ENCODE peak calls at places on chromosomes 13 and 19, in four cellular contexts. One of them, this sample, is unnamed.

GRCh38 chr19:38023245-38023644 is 116.2 kb downstream of the SIPA1L3 start:
- DNase-seq in MCF 10A: no peak
- DNase-seq in lower leg skin: no peak
- DNase-seq in fibroblast of lung: no peak
- DNase-seq in this sample: peak

GRCh38 chr19:41555752-41556151 is 20.2 kb upstream of the CEACAM21 start:
- DNase-seq in MCF 10A: no peak
- DNase-seq in lower leg skin: no peak
- DNase-seq in fibroblast of lung: no peak
- DNase-seq in this sample: no peak

GRCh38 chr19:38045554-38046253 is 138.7 kb downstream of the SIPA1L3 start:
- DNase-seq in MCF 10A: no peak
- DNase-seq in lower leg skin: no peak
- DNase-seq in fibroblast of lung: no peak
- DNase-seq in this sample: no peak

GRCh38 chr13:49635599-49636433 is 7.5 kb downstream of the ARL11 start:
- DNase-seq in MCF 10A: no peak
- DNase-seq in lower leg skin: no peak
- DNase-seq in fibroblast of lung: peak
- DNase-seq in this sample: peak

GRCh38 chr13:59038824-59039223 is 1124.9 kb downstream of the DIAPH3 start:
- DNase-seq in MCF 10A: peak
- DNase-seq in lower leg skin: no peak
- DNase-seq in fibroblast of lung: peak
- DNase-seq in this sample: no peak

GRCh38 chr19:53177986-53178385 is 15.2 kb downstream of the ZNF665 start:
- DNase-seq in MCF 10A: no peak
- DNase-seq in lower leg skin: no peak
- DNase-seq in fibroblast of lung: no peak
- DNase-seq in this sample: no peak

GRCh38 chr19:45315304-45315703 is 7.4 kb downstream of the CKM start:
- DNase-seq in MCF 10A: no peak
- DNase-seq in lower leg skin: no peak
- DNase-seq in fibroblast of lung: no peak
- DNase-seq in this sample: no peak

GRCh38 chr13:71964491-71965108 is 97.6 kb upstream of the DACH1 start:
- DNase-seq in MCF 10A: no peak
- DNase-seq in lower leg skin: no peak
- DNase-seq in fibroblast of lung: peak
- DNase-seq in this sample: no peak

GRCh38 chr19:3533563-3534216 is 5.3 kb upstream of the TEKTIP1 start:
- DNase-seq in MCF 10A: no peak
- DNase-seq in lower leg skin: no peak
- DNase-seq in fibroblast of lung: no peak
- DNase-seq in this sample: no peak

GRCh38 chr13:101474419-101474957 is 22.0 kb downstream of the ITGBL1 start:
- DNase-seq in MCF 10A: peak
- DNase-seq in lower leg skin: no peak
- DNase-seq in fibroblast of lung: peak
- DNase-seq in this sample: peak

GRCh38 chr19:3270908-3271307 is 46.4 kb downstream of the CELF5 start:
- DNase-seq in MCF 10A: peak
- DNase-seq in lower leg skin: no peak
- DNase-seq in fibroblast of lung: peak
- DNase-seq in this sample: peak

GRCh38 chr19:51742736-51743288 is 8.9 kb downstream of the FPR1 start:
- DNase-seq in MCF 10A: peak
- DNase-seq in lower leg skin: no peak
- DNase-seq in fibroblast of lung: no peak
- DNase-seq in this sample: peak

GRCh38 chr19:12629215-12629614 is 18.5 kb downstream of the ZNF791 start:
- DNase-seq in MCF 10A: no peak
- DNase-seq in lower leg skin: no peak
- DNase-seq in fibroblast of lung: no peak
- DNase-seq in this sample: no peak

GRCh38 chr19:55613930-55614710 is 8.7 kb downstream of the ZNF865 start:
- DNase-seq in MCF 10A: no peak
- DNase-seq in lower leg skin: no peak
- DNase-seq in fibroblast of lung: no peak
- DNase-seq in this sample: no peak

GRCh38 chr13:27375686-27376326 is 48.6 kb upstream of the GTF3A start:
- DNase-seq in MCF 10A: peak
- DNase-seq in lower leg skin: peak
- DNase-seq in fibroblast of lung: peak
- DNase-seq in this sample: peak

GRCh38 chr13:90254437-90254836 is 1093.0 kb upstream of the MIR17HG start:
- DNase-seq in MCF 10A: no peak
- DNase-seq in lower leg skin: no peak
- DNase-seq in fibroblast of lung: no peak
- DNase-seq in this sample: no peak

GRCh38 chr13:90258129-90258528 is 1089.4 kb upstream of the MIR17HG start:
- DNase-seq in MCF 10A: no peak
- DNase-seq in lower leg skin: no peak
- DNase-seq in fibroblast of lung: no peak
- DNase-seq in this sample: no peak

GRCh38 chr13:90256746-90257145 is 1090.7 kb upstream of the MIR17HG start:
- DNase-seq in MCF 10A: no peak
- DNase-seq in lower leg skin: no peak
- DNase-seq in fibroblast of lung: no peak
- DNase-seq in this sample: no peak

DNA sequence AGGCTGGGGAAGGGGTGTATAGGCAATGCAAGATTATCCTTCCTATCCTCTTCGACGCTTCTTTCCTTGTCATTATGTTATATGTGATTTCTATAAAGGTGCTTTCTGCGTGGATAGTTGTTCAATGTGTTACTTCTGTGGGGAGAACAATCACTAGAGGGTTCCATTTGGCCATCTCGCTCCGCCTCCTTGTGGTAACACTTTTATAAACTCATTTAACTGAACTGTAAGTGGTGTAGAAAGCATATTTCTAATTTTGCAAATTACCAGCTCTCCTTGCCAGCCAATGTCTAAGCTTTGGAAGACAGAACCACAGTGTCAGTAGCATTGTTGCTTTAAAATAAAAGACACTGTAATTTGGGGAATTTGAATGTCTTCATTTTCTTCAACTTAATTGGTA is 1093.7 kb upstream of the MIR17HG start:
- DNase-seq in MCF 10A: no peak
- DNase-seq in lower leg skin: no peak
- DNase-seq in fibroblast of lung: no peak
- DNase-seq in this sample: no peak
- TF ChIP-seq CTCF in MCF 10A: no peak
- TF ChIP-seq CTCF in lower leg skin: no peak
- TF ChIP-seq CTCF in fibroblast of lung: no peak
- TF ChIP-seq CTCF in this sample: no peak

DNA sequence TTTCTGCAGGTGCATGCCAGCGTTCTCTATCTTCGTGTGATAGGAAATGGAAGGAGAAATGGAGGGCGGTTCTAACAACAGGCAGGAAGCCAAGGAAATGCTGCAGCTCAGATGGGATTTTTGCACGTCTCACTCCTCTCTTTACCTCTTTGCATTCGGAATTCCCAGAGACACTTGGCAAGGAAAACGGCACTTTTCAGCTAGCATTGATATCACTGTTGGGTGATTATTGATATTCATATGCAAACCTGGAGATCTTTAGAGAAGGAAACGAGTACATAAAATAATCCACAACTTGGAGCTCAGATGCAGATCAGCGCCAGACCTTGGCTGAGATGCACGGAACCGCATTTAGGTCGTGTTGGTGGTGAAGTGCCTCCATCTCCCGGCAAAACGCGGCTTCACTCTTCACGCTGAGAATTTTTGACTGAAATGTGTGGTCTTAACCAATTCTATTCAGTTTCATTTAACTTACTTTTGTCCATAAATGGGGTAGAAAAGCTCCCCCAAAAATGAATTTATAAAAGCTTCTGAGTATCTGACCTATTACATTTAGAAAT is 77.2 kb upstream of the ARHGEF7 start:
- DNase-seq in MCF 10A: no peak
- DNase-seq in lower leg skin: peak
- DNase-seq in fibroblast of lung: no peak
- DNase-seq in this sample: no peak
- TF ChIP-seq CTCF in MCF 10A: no peak
- TF ChIP-seq CTCF in lower leg skin: no peak
- TF ChIP-seq CTCF in fibroblast of lung: peak
- TF ChIP-seq CTCF in this sample: no peak

DNA sequence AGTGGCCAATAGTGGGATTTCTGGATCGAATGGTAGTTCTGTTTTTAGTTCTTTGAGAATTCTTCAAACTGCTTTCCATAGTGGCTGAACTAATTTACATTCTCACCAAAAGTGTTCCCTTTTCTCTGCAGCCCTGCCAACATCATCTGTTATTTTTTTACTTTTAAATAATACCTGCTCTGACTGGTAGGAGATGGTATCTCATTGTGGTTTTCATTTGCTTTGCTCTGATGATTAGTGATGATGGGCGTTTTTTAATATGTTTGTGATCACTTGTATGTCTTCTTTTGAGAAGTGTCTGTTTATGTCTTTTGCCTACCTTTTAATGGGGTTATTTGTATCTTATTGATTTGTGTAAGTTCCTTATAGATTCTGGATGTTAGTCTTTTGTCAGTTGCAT is 48.0 kb downstream of the RNASEH2B start:
- DNase-seq in MCF 10A: no peak
- DNase-seq in lower leg skin: no peak
- DNase-seq in fibroblast of lung: no peak
- DNase-seq in this sample: no peak
- TF ChIP-seq CTCF in MCF 10A: no peak
- TF ChIP-seq CTCF in lower leg skin: no peak
- TF ChIP-seq CTCF in fibroblast of lung: no peak
- TF ChIP-seq CTCF in this sample: no peak

DNA sequence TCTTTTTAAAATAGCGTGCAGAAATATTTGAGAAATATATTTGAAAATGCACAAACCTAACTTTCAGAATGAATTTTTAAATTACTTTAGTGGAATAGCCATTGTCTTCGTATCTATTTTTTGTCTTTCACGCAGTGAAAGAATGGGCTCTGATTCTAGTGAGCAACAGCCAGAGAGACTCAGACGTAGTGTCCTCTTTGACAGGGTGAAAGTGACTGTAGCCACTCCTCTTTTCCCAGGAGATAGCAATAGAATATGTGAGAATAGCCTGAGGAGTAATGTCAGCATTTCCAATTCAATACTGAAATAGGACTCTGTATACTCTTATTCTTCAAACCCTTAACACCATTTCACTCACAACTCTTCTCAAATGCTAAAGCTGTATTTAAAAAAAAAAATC is 625.9 kb upstream of the SLITRK6 start:
- DNase-seq in MCF 10A: no peak
- DNase-seq in lower leg skin: no peak
- DNase-seq in fibroblast of lung: no peak
- DNase-seq in this sample: no peak
- TF ChIP-seq CTCF in MCF 10A: no peak
- TF ChIP-seq CTCF in lower leg skin: no peak
- TF ChIP-seq CTCF in fibroblast of lung: no peak
- TF ChIP-seq CTCF in this sample: no peak

This sample was measured in cardiac fibroblast.